ENCODE peak calls at places on chromosomes 7 and 10, in nine cellular contexts. J, H, N, W, R, Z, U, C and L are unnamed samples.

GRCh38 chr7:107180378-107180777 is 11.6 kb downstream of the HBP1 start:
- DNase-seq in U (peak), W (peak), N (no peak), J (peak), Z (no peak), H (no peak), C (peak), R (peak), L (no peak)

GRCh38 chr10:62270020-62270419 is 1.4 kb upstream of the RTKN2 start:
- DNase-seq in J (peak), R (no peak), U (no peak), C (no peak), Z (no peak), W (no peak), H (no peak), N (no peak), L (no peak)

GRCh38 chr7:3063016-3063753 is 19.5 kb upstream of the CARD11 start:
- DNase-seq in W (no peak), H (no peak), J (peak), R (no peak), N (no peak), Z (no peak), C (no peak), U (no peak), L (no peak)

GRCh38 chr7:30630986-30631385 is 36.3 kb downstream of the GARS1 start:
- DNase-seq in U (no peak), C (no peak), Z (no peak), R (no peak), N (no peak), J (no peak), H (no peak), W (no peak), L (peak)

GRCh38 chr7:98242342-98242741 is 9.7 kb downstream of the TECPR1 start:
- DNase-seq in Z (no peak), R (no peak), W (no peak), U (no peak), N (no peak), J (no peak), C (no peak), H (no peak), L (no peak)

GRCh38 chr7:76086070-76086469 is 38.2 kb downstream of the MDH2 start:
- DNase-seq in U (peak), N (no peak), R (no peak), W (no peak), H (no peak), J (no peak), Z (no peak), C (no peak), L (no peak)

GRCh38 chr7:127968547-127968946 is 62.7 kb downstream of the LRRC4 start:
- DNase-seq in J (no peak), Z (no peak), W (no peak), C (no peak), R (no peak), N (no peak), U (no peak), H (no peak), L (no peak)

GRCh38 chr7:27205325-27206280 is 5.7 kb upstream of the HOXA13 start:
- DNase-seq in J (no peak), N (no peak), H (no peak), Z (peak), U (no peak), W (no peak), C (no peak), R (no peak), L (no peak)

GRCh38 chr7:73909051-73909941 is 48.3 kb downstream of the TMEM270 start:
- DNase-seq in Z (no peak), R (no peak), U (no peak), C (no peak), N (no peak), H (no peak), J (no peak), W (no peak), L (no peak)

GRCh38 chr10:77890097-77890496 is 36.5 kb downstream of the DLG5 start:
- DNase-seq in W (no peak), U (no peak), N (no peak), H (no peak), Z (no peak), J (peak), R (no peak), C (no peak), L (no peak)

GRCh38 chr10:71771821-71772617 is 1.3 kb downstream of the VSIR start:
- DNase-seq in Z (peak), U (peak), J (peak), H (no peak), C (no peak), W (peak), N (peak), R (no peak), L (no peak)

GRCh38 chr7:147523056-147523455 is 1067.5 kb upstream of the C7orf33 start:
- DNase-seq in J (no peak), U (no peak), H (no peak), C (no peak), W (no peak), Z (no peak), N (no peak), R (no peak), L (no peak)

GRCh38 chr10:127527891-127528290 is 21.2 kb upstream of the NPS start:
- DNase-seq in C (no peak), N (peak), U (no peak), J (no peak), Z (no peak), H (no peak), R (no peak), W (no peak), L (no peak)

GRCh38 chr10:55966131-55966530 is 394.9 kb downstream of the ZWINT start:
- DNase-seq in C (no peak), J (no peak), R (no peak), Z (no peak), N (no peak), H (no peak), W (peak), U (no peak), L (no peak)

GRCh38 chr7:120254845-120255244 is 18.1 kb upstream of the KCND2 start:
- DNase-seq in W (no peak), R (no peak), Z (no peak), H (no peak), J (no peak), U (no peak), C (no peak), N (no peak), L (no peak)

GRCh38 chr10:121976607-121977006 is 1.6 kb upstream of the NSMCE4A start:
- DNase-seq in Z (no peak), U (no peak), W (no peak), R (no peak), N (no peak), C (peak), J (no peak), H (no peak), L (no peak)

GRCh38 chr10:121974019-121974534 is 940 bp downstream of the NSMCE4A start:
- DNase-seq in U (no peak), C (no peak), J (no peak), N (no peak), W (no peak), R (no peak), Z (no peak), H (no peak), L (no peak)

GRCh38 chr10:121978511-121978910 is 3.5 kb upstream of the NSMCE4A start:
- DNase-seq in R (no peak), J (no peak), U (no peak), W (no peak), H (no peak), C (no peak), Z (no peak), N (no peak), L (no peak)

GRCh38 chr10:121975295-121976086 is 474 bp upstream of the NSMCE4A start:
- DNase-seq in R (no peak), Z (no peak), N (no peak), C (no peak), J (no peak), H (no peak), W (no peak), U (no peak), L (no peak)

GRCh38 chr10:121974535-121975294 is at the start of gene NSMCE4A:
- DNase-seq in Z (peak), H (peak), R (peak), W (peak), C (peak), U (peak), J (peak), N (peak), L (peak)
- TF ChIP-seq CTCF in Z (no peak), H (no peak), R (peak), W (no peak), C (peak), U (no peak), J (no peak), N (no peak), L (no peak)

GRCh38 chr10:102384053-102384452 is 11.5 kb upstream of the NFKB2 start:
- DNase-seq in Z (no peak), J (peak), N (no peak), R (no peak), W (no peak), U (no peak), C (no peak), H (no peak), L (no peak)
- TF ChIP-seq CTCF in Z (no peak), J (peak), N (no peak), R (peak), W (peak), U (no peak), C (peak), H (no peak), L (peak)

DNA sequence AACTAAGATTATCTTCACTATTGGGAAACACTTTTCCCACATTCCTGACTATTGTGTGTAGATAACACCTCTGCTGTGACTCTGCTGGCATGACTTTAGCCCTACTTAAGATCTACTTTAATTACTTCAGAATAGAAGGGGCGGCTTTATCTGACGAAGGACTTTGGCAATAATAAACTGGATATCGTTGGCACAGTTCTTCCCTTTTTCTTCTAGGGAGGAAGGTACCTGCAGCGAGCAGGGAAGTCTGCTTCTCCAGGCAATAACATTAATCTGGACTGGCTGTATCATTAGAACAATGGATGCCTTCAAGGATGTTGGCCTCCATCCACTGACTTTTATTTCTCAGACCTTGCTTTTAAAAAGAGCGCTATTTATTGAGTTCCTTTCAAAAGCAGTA is 172.5 kb upstream of the THSD7A start:
- DNase-seq in C (no peak), H (no peak), U (no peak), W (no peak), N (no peak), J (no peak), R (no peak), Z (no peak), L (no peak)
- TF ChIP-seq CTCF in C (no peak), H (no peak), U (no peak), W (no peak), N (no peak), J (no peak), R (no peak), Z (no peak), L (no peak)

GRCh38 chr7:42319631-42320030 is 82.6 kb upstream of the GLI3 start:
- DNase-seq in H (no peak), W (no peak), J (no peak), R (no peak), N (no peak), U (peak), C (no peak), Z (no peak), L (no peak)
- TF ChIP-seq CTCF in H (no peak), W (no peak), J (no peak), R (no peak), N (no peak), U (no peak), C (no peak), Z (no peak), L (no peak)

GRCh38 chr7:81725496-81726117 is 44.2 kb downstream of the HGF start:
- DNase-seq in W (peak), R (peak), Z (no peak), U (no peak), N (no peak), C (no peak), H (no peak), J (no peak), L (no peak)

GRCh38 chr7:81721428-81721827 is 48.4 kb downstream of the HGF start:
- DNase-seq in C (no peak), N (no peak), J (no peak), U (no peak), R (no peak), Z (no peak), H (no peak), W (no peak), L (no peak)

GRCh38 chr7:81719865-81720264 is 50.0 kb downstream of the HGF start:
- DNase-seq in C (no peak), H (no peak), U (no peak), Z (no peak), R (no peak), N (no peak), W (no peak), J (no peak), L (no peak)

DNA sequence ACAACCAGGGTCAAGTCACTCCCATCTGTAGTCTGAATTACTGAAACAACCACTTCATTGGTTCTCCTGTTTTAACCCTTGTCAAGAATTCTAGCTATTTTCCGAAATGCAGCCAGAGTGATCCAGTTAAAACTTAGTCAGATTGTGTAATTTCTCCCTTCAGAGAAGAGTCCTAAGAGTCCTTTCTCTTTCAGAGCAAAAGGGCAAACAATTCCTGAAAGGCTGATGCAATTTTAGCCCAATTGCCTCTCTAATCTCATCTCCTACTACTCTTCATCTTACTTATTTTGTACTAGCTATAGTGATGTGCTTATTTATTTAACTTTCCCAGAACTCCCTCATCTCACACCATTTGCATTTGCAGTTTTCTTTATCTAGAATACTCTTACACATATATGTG is 44.8 kb downstream of the HGF start:
- DNase-seq in N (no peak), W (peak), H (no peak), U (no peak), R (peak), C (no peak), Z (no peak), J (no peak), L (no peak)
- TF ChIP-seq CTCF in N (no peak), W (no peak), H (no peak), U (no peak), R (no peak), C (no peak), Z (no peak), J (no peak), L (no peak)

DNA sequence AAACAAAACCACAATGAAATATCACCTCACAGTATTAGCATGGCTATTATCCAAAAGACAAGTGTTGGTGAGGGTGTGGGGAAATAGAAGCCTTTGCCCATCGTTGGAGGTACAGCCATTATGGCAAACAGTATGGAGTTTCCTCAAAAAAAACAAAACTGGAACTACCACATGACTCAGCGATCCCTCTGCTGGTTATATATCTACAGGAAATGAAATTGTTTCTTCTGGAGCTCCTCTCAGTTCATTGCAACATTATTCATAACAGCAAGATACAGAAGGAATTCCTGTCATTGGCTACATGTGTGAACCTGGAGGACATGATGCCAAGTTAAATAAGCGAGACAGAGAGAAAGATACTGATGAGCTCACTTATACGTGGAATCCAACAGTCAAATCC is 2.4 kb upstream of the UBE3C start:
- DNase-seq in H (no peak), J (no peak), Z (no peak), R (peak), N (no peak), W (peak), C (peak), U (peak), L (no peak)
- TF ChIP-seq CTCF in H (no peak), J (no peak), Z (no peak), R (peak), N (no peak), W (peak), C (peak), U (no peak), L (no peak)

DNA sequence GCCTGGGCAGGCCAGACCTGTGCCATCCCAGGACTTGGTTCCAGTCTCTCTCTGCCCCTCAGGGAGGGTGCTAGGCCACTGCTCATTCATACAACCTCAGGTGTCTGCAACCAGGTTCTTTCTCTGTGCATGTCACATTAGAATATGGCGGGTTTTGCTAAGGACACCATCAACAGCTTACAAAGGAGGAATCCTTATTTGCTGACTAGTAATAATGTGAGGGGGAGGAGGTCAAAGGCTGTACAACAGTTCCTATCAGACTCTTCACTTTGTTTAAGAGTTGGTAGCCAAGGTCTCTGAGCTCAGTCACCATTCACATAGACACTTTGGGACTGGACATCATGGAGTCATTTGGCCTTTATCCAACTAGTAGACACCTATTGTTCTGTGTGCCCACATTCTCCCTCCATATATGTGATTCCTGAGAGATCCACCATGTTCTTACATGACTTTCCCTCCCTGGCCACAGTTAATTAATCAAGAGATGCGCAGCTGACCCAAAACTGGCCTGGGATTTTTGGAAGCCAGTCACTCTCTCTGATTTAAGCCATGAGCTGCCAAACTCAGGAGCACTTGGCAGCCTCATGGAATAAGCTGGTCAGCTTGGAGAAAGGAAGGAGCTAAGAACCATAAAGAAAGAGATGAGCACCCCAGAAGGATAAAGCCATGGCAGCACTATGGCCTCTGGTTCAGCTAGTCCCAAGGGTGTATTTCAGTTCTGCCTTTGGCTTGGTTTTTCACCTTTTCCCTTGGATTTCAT is 51.2 kb downstream of the DPCD start:
- DNase-seq in J (no peak), C (no peak), R (no peak), Z (no peak), H (no peak), U (no peak), W (no peak), N (no peak), L (no peak)
- TF ChIP-seq CTCF in J (no peak), C (no peak), R (no peak), Z (no peak), H (no peak), U (no peak), W (no peak), N (no peak), L (no peak)

GRCh38 chr10:230758-231157 is 95.5 kb downstream of the ZMYND11 start:
- DNase-seq in J (no peak), U (no peak), W (no peak), R (no peak), Z (no peak), H (peak), C (peak), N (no peak), L (no peak)
- TF ChIP-seq CTCF in J (peak), U (peak), W (peak), R (no peak), Z (no peak), H (peak), C (no peak), N (peak), L (no peak)